ENCODE peak calls at places on chromosomes 4 and X, in seven cellular contexts. One of them, this sample, is unnamed.

GRCh38 chr4:181877329-181877848 is 365.8 kb upstream of the TENM3 start:
- DNase-seq in renal cortical epithelial cell: no peak
- DNase-seq in AG10803: no peak
- DNase-seq in omental fat pad: no peak
- DNase-seq in hippocampal formation: no peak
- DNase-seq in activated CD4-positive, CD25-positive, alpha-beta regulatory T cell: no peak
- DNase-seq in IMR-90: peak; percentile 95
- DNase-seq in this sample: peak; percentile 14

GRCh38 chr4:156968479-156968984 is 3.1 kb downstream of the PDGFC start:
- DNase-seq in renal cortical epithelial cell: peak; percentile 91
- DNase-seq in AG10803: peak; percentile 92
- DNase-seq in omental fat pad: no peak
- DNase-seq in hippocampal formation: peak; percentile 44
- DNase-seq in activated CD4-positive, CD25-positive, alpha-beta regulatory T cell: no peak
- DNase-seq in IMR-90: peak; percentile 85
- DNase-seq in this sample: peak; percentile 91

GRCh38 chrX:128619490-128619889 is 567.3 kb upstream of the ACTRT1 start:
- DNase-seq in renal cortical epithelial cell: no peak
- DNase-seq in AG10803: no peak
- DNase-seq in omental fat pad: no peak
- DNase-seq in hippocampal formation: no peak
- DNase-seq in activated CD4-positive, CD25-positive, alpha-beta regulatory T cell: no peak
- DNase-seq in IMR-90: no peak
- DNase-seq in this sample: no peak

GRCh38 chr4:173181769-173182374 is 13.3 kb downstream of the GALNT7 start:
- DNase-seq in renal cortical epithelial cell: peak; percentile 79
- DNase-seq in AG10803: peak; percentile 38
- DNase-seq in omental fat pad: no peak
- DNase-seq in hippocampal formation: no peak
- DNase-seq in activated CD4-positive, CD25-positive, alpha-beta regulatory T cell: no peak
- DNase-seq in IMR-90: peak; percentile 80
- DNase-seq in this sample: peak; percentile 76

GRCh38 chr4:168716411-168717129 is 219.7 kb downstream of the PALLD start:
- DNase-seq in renal cortical epithelial cell: peak; percentile 28
- DNase-seq in AG10803: no peak
- DNase-seq in omental fat pad: no peak
- DNase-seq in hippocampal formation: no peak
- DNase-seq in activated CD4-positive, CD25-positive, alpha-beta regulatory T cell: no peak
- DNase-seq in IMR-90: no peak
- DNase-seq in this sample: no peak

GRCh38 chr4:152360045-152360410 is 175.9 kb downstream of the FBXW7 start:
- DNase-seq in renal cortical epithelial cell: peak; percentile 67
- DNase-seq in AG10803: peak; percentile 31
- DNase-seq in omental fat pad: no peak
- DNase-seq in hippocampal formation: no peak
- DNase-seq in activated CD4-positive, CD25-positive, alpha-beta regulatory T cell: no peak
- DNase-seq in IMR-90: peak; percentile 47
- DNase-seq in this sample: no peak

GRCh38 chr4:113969935-113970334 is 9.5 kb downstream of the ARSJ start:
- DNase-seq in renal cortical epithelial cell: no peak
- DNase-seq in AG10803: peak; percentile 45
- DNase-seq in omental fat pad: no peak
- DNase-seq in hippocampal formation: no peak
- DNase-seq in activated CD4-positive, CD25-positive, alpha-beta regulatory T cell: no peak
- DNase-seq in IMR-90: no peak
- DNase-seq in this sample: no peak

GRCh38 chr4:7208509-7209451 is 16.4 kb downstream of the SORCS2 start:
- DNase-seq in renal cortical epithelial cell: no peak
- DNase-seq in AG10803: no peak
- DNase-seq in omental fat pad: no peak
- DNase-seq in hippocampal formation: no peak
- DNase-seq in activated CD4-positive, CD25-positive, alpha-beta regulatory T cell: no peak
- DNase-seq in IMR-90: no peak
- DNase-seq in this sample: no peak

GRCh38 chrX:1466971-1467561 is 14.4 kb upstream of the ASMTL start:
- DNase-seq in renal cortical epithelial cell: no peak
- DNase-seq in AG10803: no peak
- DNase-seq in omental fat pad: no peak
- DNase-seq in hippocampal formation: no peak
- DNase-seq in activated CD4-positive, CD25-positive, alpha-beta regulatory T cell: no peak
- DNase-seq in IMR-90: no peak
- DNase-seq in this sample: peak; percentile 9

GRCh38 chr4:40228497-40229365 is 31.9 kb downstream of the RHOH start:
- DNase-seq in renal cortical epithelial cell: no peak
- DNase-seq in AG10803: no peak
- DNase-seq in omental fat pad: no peak
- DNase-seq in hippocampal formation: no peak
- DNase-seq in activated CD4-positive, CD25-positive, alpha-beta regulatory T cell: no peak
- DNase-seq in IMR-90: no peak
- DNase-seq in this sample: peak; percentile 9

GRCh38 chr4:22635692-22636091 is 57.0 kb upstream of the GBA3 start:
- DNase-seq in renal cortical epithelial cell: no peak
- DNase-seq in AG10803: no peak
- DNase-seq in omental fat pad: no peak
- DNase-seq in hippocampal formation: no peak
- DNase-seq in activated CD4-positive, CD25-positive, alpha-beta regulatory T cell: no peak
- DNase-seq in IMR-90: no peak
- DNase-seq in this sample: no peak